ENCODE peak calls at places on chromosomes 12 and 14, in nine cellular contexts. T is CD8-positive, alpha-beta T cell; P is MCF 10A; L is cardiac muscle cell; V is MM.1S; E is omental fat pad; R is GM12864; B is tibial nerve; J is astrocyte of the cerebellum. N is an unnamed sample.

GRCh38 chr14:21039059-21039422 is 3.1 kb upstream of the RNASE7 start:
- DNase-seq in T (no peak), P (no peak), L (peak), V (no peak), E (no peak), R (no peak), B (peak), J (no peak), N (peak)

GRCh38 chr14:38125484-38125912 is 82.2 kb upstream of the SSTR1 start:
- DNase-seq in T (no peak), P (no peak), L (no peak), V (no peak), E (no peak), R (no peak), B (no peak), J (no peak), N (no peak)

GRCh38 chr14:55031190-55031589 is 4.2 kb downstream of the SOCS4 start:
- DNase-seq in T (no peak), P (no peak), L (no peak), V (no peak), E (no peak), R (no peak), B (no peak), J (no peak), N (no peak)

GRCh38 chr14:65302571-65303184 is 109.9 kb upstream of the FUT8 start:
- DNase-seq in T (no peak), P (peak), L (no peak), V (no peak), E (no peak), R (peak), B (no peak), J (no peak), N (peak)

GRCh38 chr12:62658910-62659309 is 192.3 kb downstream of the MON2 start:
- DNase-seq in T (no peak), P (no peak), L (no peak), V (no peak), E (no peak), R (no peak), B (no peak), J (no peak), N (peak)

GRCh38 chr12:69987453-69988102 is 162.6 kb downstream of the MYRFL start:
- DNase-seq in T (no peak), P (peak), L (peak), V (no peak), E (peak), R (no peak), B (no peak), J (peak), N (peak)

GRCh38 chr12:113030875-113031525 is 25.5 kb upstream of the DTX1 start:
- DNase-seq in T (no peak), P (peak), L (peak), V (peak), E (no peak), R (no peak), B (no peak), J (peak), N (peak)

GRCh38 chr14:39266871-39267591 is 33.3 kb downstream of the MIA2 start:
- DNase-seq in T (peak), P (peak), L (peak), V (peak), E (peak), R (peak), B (peak), J (peak), N (peak)

GRCh38 chr14:73245401-73246325 is 8.4 kb downstream of the PAPLN start:
- DNase-seq in T (peak), P (no peak), L (no peak), V (no peak), E (no peak), R (no peak), B (no peak), J (no peak), N (peak)

GRCh38 chr12:123931686-123932321 is 40.8 kb downstream of the CCDC92 start:
- DNase-seq in T (peak), P (no peak), L (no peak), V (no peak), E (no peak), R (no peak), B (no peak), J (no peak), N (no peak)

GRCh38 chr12:114668151-114668891 is 15.7 kb downstream of the TBX3 start:
- DNase-seq in T (no peak), P (peak), L (peak), V (peak), E (peak), R (no peak), B (peak), J (no peak), N (peak)
- TF ChIP-seq CTCF in T (no peak), P (peak), L (peak), V (peak), E (peak), R (peak), B (no peak), J (peak), N (peak)

GRCh38 chr14:59190372-59190771 is 1.9 kb downstream of the DAAM1 start:
- DNase-seq in T (no peak), P (no peak), L (peak), V (no peak), E (no peak), R (no peak), B (no peak), J (no peak), N (peak)
- TF ChIP-seq CTCF in T (no peak), P (no peak), L (peak), V (peak), E (no peak), R (no peak), B (no peak), J (no peak), N (peak)

GRCh38 chr14:56482306-56482705 is 97.3 kb upstream of the TMEM260 start:
- DNase-seq in T (no peak), P (peak), L (peak), V (no peak), E (no peak), R (no peak), B (no peak), J (no peak), N (no peak)
- TF ChIP-seq CTCF in T (no peak), P (no peak), L (peak), V (peak), E (no peak), R (no peak), B (no peak), J (no peak), N (no peak)

GRCh38 chr14:96584199-96584906 is 82.2 kb downstream of the PAPOLA start:
- DNase-seq in T (peak), P (peak), L (peak), V (peak), E (no peak), R (no peak), B (no peak), J (peak), N (no peak)
- TF ChIP-seq CTCF in T (no peak), P (peak), L (peak), V (peak), E (no peak), R (peak), B (no peak), J (peak), N (peak)